ENCODE peak calls at places on chromosomes 16 and 17, in nine cellular contexts. A is spleen; C is left ventricle myocardium inferior; I is lower leg skin; G is nephron progenitor cell; J is fibroblast of mammary gland; H is CD8-positive, alpha-beta T cell; Z is MM.1S; R is neural crest cell. T is an unnamed sample.

GRCh38 chr17:81153340-81153803 is 11.9 kb upstream of the PVALEF start:
- DNase-seq in A (no peak), C (no peak), I (no peak), G (no peak), J (peak), H (no peak), Z (peak), R (no peak), T (no peak)

GRCh38 chr16:53545433-53545832 is 42.4 kb upstream of the AKTIP start:
- DNase-seq in A (peak), C (no peak), I (no peak), G (no peak), J (no peak), H (peak), Z (no peak), R (no peak), T (no peak)

GRCh38 chr16:74999208-74999682 is 421 bp downstream of the ZNRF1 start:
- DNase-seq in A (peak), C (peak), I (no peak), G (no peak), J (no peak), H (no peak), Z (no peak), R (peak), T (peak)

GRCh38 chr17:71423871-71424546 is 696.8 kb upstream of the SOX9 start:
- DNase-seq in A (no peak), C (no peak), I (no peak), G (no peak), J (no peak), H (no peak), Z (peak), R (no peak), T (no peak)

GRCh38 chr16:54774768-54775167 is 155.9 kb upstream of the IRX5 start:
- DNase-seq in A (no peak), C (no peak), I (no peak), G (no peak), J (no peak), H (no peak), Z (no peak), R (no peak), T (no peak)

GRCh38 chr17:6643460-6644125 is 2.7 kb downstream of the TXNDC17 start:
- DNase-seq in A (no peak), C (no peak), I (no peak), G (no peak), J (peak), H (no peak), Z (no peak), R (no peak), T (no peak)

GRCh38 chr17:13597723-13598347 is 3.9 kb downstream of the HS3ST3A1 start:
- DNase-seq in A (no peak), C (no peak), I (no peak), G (peak), J (peak), H (no peak), Z (peak), R (peak), T (peak)

GRCh38 chr16:1650131-1650530 is 27.9 kb upstream of the JPT2 start:
- DNase-seq in A (no peak), C (no peak), I (no peak), G (no peak), J (peak), H (no peak), Z (no peak), R (no peak), T (no peak)

GRCh38 chr17:18124346-18125126 is 16.0 kb downstream of the MYO15A start:
- DNase-seq in A (no peak), C (no peak), I (no peak), G (peak), J (no peak), H (no peak), Z (peak), R (no peak), T (no peak)

GRCh38 chr16:67264277-67264676 is 15.1 kb upstream of the PLEKHG4 start:
- DNase-seq in A (peak), C (no peak), I (no peak), G (no peak), J (no peak), H (no peak), Z (no peak), R (no peak), T (no peak)
- TF ChIP-seq CTCF in A (no peak), C (no peak), I (no peak), G (no peak), J (no peak), H (no peak), Z (no peak), R (no peak), T (peak)

GRCh38 chr16:88681084-88681680 is 5.1 kb downstream of the SNAI3 start:
- DNase-seq in A (peak), C (no peak), I (no peak), G (no peak), J (no peak), H (no peak), Z (peak), R (no peak), T (peak)
- TF ChIP-seq CTCF in A (peak), C (peak), I (no peak), G (peak), J (peak), H (peak), Z (peak), R (peak), T (peak)

GRCh38 chr16:48865511-48865910 is 255.5 kb upstream of the N4BP1 start:
- DNase-seq in A (no peak), C (no peak), I (no peak), G (no peak), J (no peak), H (no peak), Z (no peak), R (no peak), T (no peak)

GRCh38 chr16:48860341-48860740 is 250.4 kb upstream of the N4BP1 start:
- DNase-seq in A (no peak), C (no peak), I (no peak), G (no peak), J (peak), H (no peak), Z (no peak), R (no peak), T (no peak)

GRCh38 chr16:48862087-48862532 is 252.1 kb upstream of the N4BP1 start:
- DNase-seq in A (no peak), C (no peak), I (no peak), G (peak), J (peak), H (no peak), Z (no peak), R (no peak), T (no peak)

GRCh38 chr16:48864055-48864454 is 254.1 kb upstream of the N4BP1 start:
- DNase-seq in A (no peak), C (no peak), I (no peak), G (no peak), J (no peak), H (no peak), Z (no peak), R (no peak), T (no peak)
- TF ChIP-seq CTCF in A (no peak), C (no peak), I (no peak), G (no peak), J (no peak), H (no peak), Z (no peak), R (no peak), T (peak)

GRCh38 chr16:17499223-17499902 is 28.6 kb upstream of the XYLT1 start:
- DNase-seq in A (no peak), C (no peak), I (no peak), G (no peak), J (no peak), H (no peak), Z (no peak), R (no peak), T (no peak)
- TF ChIP-seq CTCF in A (no peak), C (no peak), I (no peak), G (no peak), J (no peak), H (no peak), Z (no peak), R (no peak), T (no peak)

T was measured in GM13977.